ENCODE peak calls at places on chromosome 2, in seven cellular contexts. One of them, this sample, is unnamed.
A peak's percentile ranks its signal among the peaks of the same experiment; 100 is the strongest.

GRCh38 chr2:17800693-17801458 is 15.4 kb upstream of the MSGN1 start:
- DNase-seq in kidney: no peak
- DNase-seq in cardiac muscle cell: no peak
- DNase-seq in epithelial cell of esophagus: no peak
- DNase-seq in endodermal cell: no peak
- DNase-seq in CD4-positive, alpha-beta T cell: no peak
- DNase-seq in Calu3: no peak
- DNase-seq in this sample: no peak

GRCh38 chr2:176156959-176157498 is at the start of gene HOXD3:
- DNase-seq in kidney: no peak
- DNase-seq in cardiac muscle cell: no peak
- DNase-seq in epithelial cell of esophagus: no peak
- DNase-seq in endodermal cell: peak; percentile 46
- DNase-seq in CD4-positive, alpha-beta T cell: no peak
- DNase-seq in Calu3: no peak
- DNase-seq in this sample: no peak

GRCh38 chr2:204550738-204551137 is 5.5 kb downstream of the PARD3B start:
- DNase-seq in kidney: no peak
- DNase-seq in cardiac muscle cell: no peak
- DNase-seq in epithelial cell of esophagus: peak; percentile 27
- DNase-seq in endodermal cell: no peak
- DNase-seq in CD4-positive, alpha-beta T cell: no peak
- DNase-seq in Calu3: no peak
- DNase-seq in this sample: no peak

GRCh38 chr2:26752636-26753035 is 11.4 kb upstream of the SLC35F6 start:
- DNase-seq in kidney: no peak
- DNase-seq in cardiac muscle cell: no peak
- DNase-seq in epithelial cell of esophagus: no peak
- DNase-seq in endodermal cell: no peak
- DNase-seq in CD4-positive, alpha-beta T cell: no peak
- DNase-seq in Calu3: no peak
- DNase-seq in this sample: no peak

GRCh38 chr2:148979919-148980277 is 58.6 kb upstream of the LYPD6B start:
- DNase-seq in kidney: no peak
- DNase-seq in cardiac muscle cell: no peak
- DNase-seq in epithelial cell of esophagus: no peak
- DNase-seq in endodermal cell: no peak
- DNase-seq in CD4-positive, alpha-beta T cell: no peak
- DNase-seq in Calu3: no peak
- DNase-seq in this sample: no peak

GRCh38 chr2:65477590-65477989 is 45.2 kb upstream of the SPRED2 start:
- DNase-seq in kidney: no peak
- DNase-seq in cardiac muscle cell: no peak
- DNase-seq in epithelial cell of esophagus: no peak
- DNase-seq in endodermal cell: no peak
- DNase-seq in CD4-positive, alpha-beta T cell: no peak
- DNase-seq in Calu3: no peak
- DNase-seq in this sample: no peak

GRCh38 chr2:38148501-38148900 is 72.5 kb upstream of the CYP1B1 start:
- DNase-seq in kidney: no peak
- DNase-seq in cardiac muscle cell: no peak
- DNase-seq in epithelial cell of esophagus: peak; percentile 98
- DNase-seq in endodermal cell: no peak
- DNase-seq in CD4-positive, alpha-beta T cell: no peak
- DNase-seq in Calu3: peak; percentile 67
- DNase-seq in this sample: no peak

GRCh38 chr2:127355407-127356008 is 32.3 kb downstream of the MAP3K2 start:
- DNase-seq in kidney: no peak
- DNase-seq in cardiac muscle cell: no peak
- DNase-seq in epithelial cell of esophagus: peak; percentile 60
- DNase-seq in endodermal cell: no peak
- DNase-seq in CD4-positive, alpha-beta T cell: no peak
- DNase-seq in Calu3: peak; percentile 35
- DNase-seq in this sample: no peak

GRCh38 chr2:47203996-47204395 is 48.9 kb upstream of the STPG4 start:
- DNase-seq in kidney: no peak
- DNase-seq in cardiac muscle cell: no peak
- DNase-seq in epithelial cell of esophagus: no peak
- DNase-seq in endodermal cell: no peak
- DNase-seq in CD4-positive, alpha-beta T cell: no peak
- DNase-seq in Calu3: no peak
- DNase-seq in this sample: no peak

GRCh38 chr2:239288951-239289481 is 111.8 kb downstream of the HDAC4 start:
- DNase-seq in kidney: no peak
- DNase-seq in cardiac muscle cell: peak; percentile 47
- DNase-seq in epithelial cell of esophagus: no peak
- DNase-seq in endodermal cell: no peak
- DNase-seq in CD4-positive, alpha-beta T cell: no peak
- DNase-seq in Calu3: no peak
- DNase-seq in this sample: peak; percentile 20

GRCh38 chr2:101763496-101764333 is 66.2 kb downstream of the MAP4K4 start:
- DNase-seq in kidney: no peak
- DNase-seq in cardiac muscle cell: no peak
- DNase-seq in epithelial cell of esophagus: no peak
- DNase-seq in endodermal cell: no peak
- DNase-seq in CD4-positive, alpha-beta T cell: no peak
- DNase-seq in Calu3: no peak
- DNase-seq in this sample: no peak

GRCh38 chr2:241011296-241011600 is 12.8 kb downstream of the SNED1 start:
- DNase-seq in kidney: peak; percentile 67
- DNase-seq in cardiac muscle cell: no peak
- DNase-seq in epithelial cell of esophagus: no peak
- DNase-seq in endodermal cell: peak; percentile 35
- DNase-seq in CD4-positive, alpha-beta T cell: no peak
- DNase-seq in Calu3: no peak
- DNase-seq in this sample: no peak

GRCh38 chr2:127092951-127093516 is 13.9 kb downstream of the BIN1 start:
- DNase-seq in kidney: peak; percentile 32
- DNase-seq in cardiac muscle cell: no peak
- DNase-seq in epithelial cell of esophagus: no peak
- DNase-seq in endodermal cell: no peak
- DNase-seq in CD4-positive, alpha-beta T cell: no peak
- DNase-seq in Calu3: no peak
- DNase-seq in this sample: peak; percentile 20

GRCh38 chr2:128366746-128367511 is 48.3 kb upstream of the HS6ST1 start:
- DNase-seq in kidney: peak; percentile 63
- DNase-seq in cardiac muscle cell: no peak
- DNase-seq in epithelial cell of esophagus: no peak
- DNase-seq in endodermal cell: peak; percentile 50
- DNase-seq in CD4-positive, alpha-beta T cell: peak; percentile 21
- DNase-seq in Calu3: no peak
- DNase-seq in this sample: no peak

GRCh38 chr2:30374380-30374779 is 72.7 kb upstream of the LCLAT1 start:
- DNase-seq in kidney: no peak
- DNase-seq in cardiac muscle cell: no peak
- DNase-seq in epithelial cell of esophagus: no peak
- DNase-seq in endodermal cell: no peak
- DNase-seq in CD4-positive, alpha-beta T cell: no peak
- DNase-seq in Calu3: no peak
- DNase-seq in this sample: no peak

GRCh38 chr2:144452169-144453038 is 67.5 kb downstream of the ZEB2 start:
- DNase-seq in kidney: no peak
- DNase-seq in cardiac muscle cell: peak; percentile 62
- DNase-seq in epithelial cell of esophagus: peak; percentile 14
- DNase-seq in endodermal cell: peak; percentile 79
- DNase-seq in CD4-positive, alpha-beta T cell: no peak
- DNase-seq in Calu3: peak; percentile 3
- DNase-seq in this sample: no peak

GRCh38 chr2:189347540-189347939 is 93.7 kb upstream of the WDR75 start:
- DNase-seq in kidney: no peak
- DNase-seq in cardiac muscle cell: peak; percentile 2
- DNase-seq in epithelial cell of esophagus: peak; percentile 89
- DNase-seq in endodermal cell: no peak
- DNase-seq in CD4-positive, alpha-beta T cell: no peak
- DNase-seq in Calu3: peak; percentile 21
- DNase-seq in this sample: no peak

GRCh38 chr2:161418715-161419337 is 2.7 kb downstream of the TBR1 start:
- DNase-seq in kidney: no peak
- DNase-seq in cardiac muscle cell: peak; percentile 52
- DNase-seq in epithelial cell of esophagus: no peak
- DNase-seq in endodermal cell: peak; percentile 87
- DNase-seq in CD4-positive, alpha-beta T cell: no peak
- DNase-seq in Calu3: no peak
- DNase-seq in this sample: no peak

GRCh38 chr2:197931661-197932312 is 127.4 kb downstream of the PLCL1 start:
- DNase-seq in kidney: no peak
- DNase-seq in cardiac muscle cell: no peak
- DNase-seq in epithelial cell of esophagus: no peak
- DNase-seq in endodermal cell: no peak
- DNase-seq in CD4-positive, alpha-beta T cell: no peak
- DNase-seq in Calu3: no peak
- DNase-seq in this sample: no peak

GRCh38 chr2:37825586-37825985 is 99.5 kb upstream of the RMDN2 start:
- DNase-seq in kidney: no peak
- DNase-seq in cardiac muscle cell: no peak
- DNase-seq in epithelial cell of esophagus: no peak
- DNase-seq in endodermal cell: no peak
- DNase-seq in CD4-positive, alpha-beta T cell: no peak
- DNase-seq in Calu3: no peak
- DNase-seq in this sample: no peak

GRCh38 chr2:61712060-61712459 is 141.8 kb downstream of the FAM161A start:
- DNase-seq in kidney: no peak
- DNase-seq in cardiac muscle cell: no peak
- DNase-seq in epithelial cell of esophagus: no peak
- DNase-seq in endodermal cell: no peak
- DNase-seq in CD4-positive, alpha-beta T cell: no peak
- DNase-seq in Calu3: no peak
- DNase-seq in this sample: no peak

GRCh38 chr2:213199871-213200270 is 48.5 kb upstream of the IKZF2 start:
- DNase-seq in kidney: no peak
- DNase-seq in cardiac muscle cell: no peak
- DNase-seq in epithelial cell of esophagus: peak; percentile 43
- DNase-seq in endodermal cell: no peak
- DNase-seq in CD4-positive, alpha-beta T cell: no peak
- DNase-seq in Calu3: no peak
- DNase-seq in this sample: no peak

GRCh38 chr2:10481666-10482157 is 33.6 kb upstream of the ODC1 start:
- DNase-seq in kidney: no peak
- DNase-seq in cardiac muscle cell: no peak
- DNase-seq in epithelial cell of esophagus: no peak
- DNase-seq in endodermal cell: peak; percentile 38
- DNase-seq in CD4-positive, alpha-beta T cell: no peak
- DNase-seq in Calu3: no peak
- DNase-seq in this sample: no peak

GRCh38 chr2:120442923-120443571 is 97.1 kb downstream of the INHBB start:
- DNase-seq in kidney: peak; percentile 89
- DNase-seq in cardiac muscle cell: peak; percentile 71
- DNase-seq in epithelial cell of esophagus: peak; percentile 87
- DNase-seq in endodermal cell: peak; percentile 98
- DNase-seq in CD4-positive, alpha-beta T cell: no peak
- DNase-seq in Calu3: peak; percentile 91
- DNase-seq in this sample: peak; percentile 89

GRCh38 chr2:131040661-131041401 is 52.4 kb downstream of the FAM168B start:
- DNase-seq in kidney: no peak
- DNase-seq in cardiac muscle cell: peak; percentile 36
- DNase-seq in epithelial cell of esophagus: no peak
- DNase-seq in endodermal cell: peak; percentile 74
- DNase-seq in CD4-positive, alpha-beta T cell: no peak
- DNase-seq in Calu3: no peak
- DNase-seq in this sample: peak; percentile 34

DNA sequence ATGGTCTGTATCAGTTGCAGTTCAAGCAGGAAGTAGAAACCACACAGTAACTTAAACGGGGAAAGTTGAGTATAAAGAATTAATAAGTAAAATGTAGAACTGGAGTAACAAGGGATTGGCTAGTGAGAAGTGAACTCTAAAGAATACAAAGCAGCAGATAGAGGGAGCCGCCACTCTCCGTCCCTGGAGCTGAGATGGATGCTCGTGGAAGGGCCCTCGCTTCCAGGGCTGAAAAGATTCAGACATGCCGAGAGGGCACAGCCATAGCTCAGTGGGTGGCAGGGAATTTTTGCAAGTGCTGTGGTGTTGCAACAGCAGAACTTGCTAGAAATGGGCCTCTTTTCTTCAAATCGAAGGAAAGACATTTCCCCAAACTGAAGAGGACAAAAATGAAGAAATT is 155.8 kb downstream of the COL6A3 start:
- DNase-seq in kidney: no peak
- DNase-seq in cardiac muscle cell: peak; percentile 5
- DNase-seq in epithelial cell of esophagus: no peak
- DNase-seq in endodermal cell: peak; percentile 71
- DNase-seq in CD4-positive, alpha-beta T cell: no peak
- DNase-seq in Calu3: no peak
- DNase-seq in this sample: no peak
- TF ChIP-seq CTCF in kidney: no peak
- TF ChIP-seq CTCF in cardiac muscle cell: peak; percentile 8
- TF ChIP-seq CTCF in epithelial cell of esophagus: no peak
- TF ChIP-seq CTCF in endodermal cell: peak; percentile 53
- TF ChIP-seq CTCF in CD4-positive, alpha-beta T cell: no peak
- TF ChIP-seq CTCF in Calu3: no peak
- TF ChIP-seq CTCF in this sample: no peak

GRCh38 chr2:113282747-113283533 is 4.2 kb upstream of the PAX8 start:
- DNase-seq in kidney: peak; percentile 95
- DNase-seq in cardiac muscle cell: no peak
- DNase-seq in epithelial cell of esophagus: peak; percentile 50
- DNase-seq in endodermal cell: peak; percentile 77
- DNase-seq in CD4-positive, alpha-beta T cell: no peak
- DNase-seq in Calu3: peak; percentile 96
- DNase-seq in this sample: peak; percentile 82
- TF ChIP-seq CTCF in kidney: peak; percentile 25
- TF ChIP-seq CTCF in cardiac muscle cell: peak; percentile 15
- TF ChIP-seq CTCF in epithelial cell of esophagus: peak; percentile 27
- TF ChIP-seq CTCF in endodermal cell: peak; percentile 60
- TF ChIP-seq CTCF in CD4-positive, alpha-beta T cell: no peak
- TF ChIP-seq CTCF in Calu3: peak; percentile 54
- TF ChIP-seq CTCF in this sample: peak; percentile 30

GRCh38 chr2:48440103-48440390 is 89.9 kb upstream of the STON1 start:
- DNase-seq in kidney: no peak
- DNase-seq in cardiac muscle cell: no peak
- DNase-seq in epithelial cell of esophagus: no peak
- DNase-seq in endodermal cell: no peak
- DNase-seq in CD4-positive, alpha-beta T cell: no peak
- DNase-seq in Calu3: no peak
- DNase-seq in this sample: no peak
- TF ChIP-seq CTCF in kidney: no peak
- TF ChIP-seq CTCF in cardiac muscle cell: no peak
- TF ChIP-seq CTCF in epithelial cell of esophagus: no peak
- TF ChIP-seq CTCF in endodermal cell: no peak
- TF ChIP-seq CTCF in CD4-positive, alpha-beta T cell: no peak
- TF ChIP-seq CTCF in Calu3: no peak
- TF ChIP-seq CTCF in this sample: no peak

GRCh38 chr2:152336103-152336853 is 1.3 kb downstream of the FMNL2 start:
- DNase-seq in kidney: peak; percentile 84
- DNase-seq in cardiac muscle cell: peak; percentile 49
- DNase-seq in epithelial cell of esophagus: peak; percentile 59
- DNase-seq in endodermal cell: peak; percentile 80
- DNase-seq in CD4-positive, alpha-beta T cell: no peak
- DNase-seq in Calu3: peak; percentile 57
- DNase-seq in this sample: peak; percentile 72

GRCh38 chr2:152334701-152335015 is 316 bp upstream of the FMNL2 start:
- DNase-seq in kidney: no peak
- DNase-seq in cardiac muscle cell: no peak
- DNase-seq in epithelial cell of esophagus: no peak
- DNase-seq in endodermal cell: no peak
- DNase-seq in CD4-positive, alpha-beta T cell: no peak
- DNase-seq in Calu3: no peak
- DNase-seq in this sample: no peak

GRCh38 chr2:152336854-152337510 is 2.0 kb downstream of the FMNL2 start:
- DNase-seq in kidney: no peak
- DNase-seq in cardiac muscle cell: peak; percentile 17
- DNase-seq in epithelial cell of esophagus: peak; percentile 34
- DNase-seq in endodermal cell: peak; percentile 78
- DNase-seq in CD4-positive, alpha-beta T cell: no peak
- DNase-seq in Calu3: peak; percentile 16
- DNase-seq in this sample: no peak

GRCh38 chr2:152335851-152336102 is 803 bp downstream of the FMNL2 start:
- DNase-seq in kidney: peak; percentile 80
- DNase-seq in cardiac muscle cell: no peak
- DNase-seq in epithelial cell of esophagus: no peak
- DNase-seq in endodermal cell: no peak
- DNase-seq in CD4-positive, alpha-beta T cell: no peak
- DNase-seq in Calu3: no peak
- DNase-seq in this sample: peak; percentile 48

GRCh38 chr2:152335016-152335850 is at the start of gene FMNL2:
- DNase-seq in kidney: peak; percentile 92
- DNase-seq in cardiac muscle cell: peak; percentile 92
- DNase-seq in epithelial cell of esophagus: peak; percentile 86
- DNase-seq in endodermal cell: peak; percentile 98
- DNase-seq in CD4-positive, alpha-beta T cell: peak; percentile 36
- DNase-seq in Calu3: peak; percentile 89
- DNase-seq in this sample: peak; percentile 89
- TF ChIP-seq CTCF in kidney: no peak
- TF ChIP-seq CTCF in cardiac muscle cell: no peak
- TF ChIP-seq CTCF in epithelial cell of esophagus: no peak
- TF ChIP-seq CTCF in endodermal cell: peak; percentile 37
- TF ChIP-seq CTCF in CD4-positive, alpha-beta T cell: no peak
- TF ChIP-seq CTCF in Calu3: no peak
- TF ChIP-seq CTCF in this sample: no peak

This sample was measured in lower lobe of right lung.